ENCODE peak calls at places on chromosomes 6 and 20, in five cellular contexts. T, D, R, V and B are unnamed samples.

GRCh38 chr6:44035621-44036020 is 91.6 kb downstream of the MRPL14 start:
- DNase-seq in T (peak; percentile 10), D (peak; percentile 62), R (no peak), V (no peak), B (no peak)

GRCh38 chr6:18538315-18538714 is 151.2 kb downstream of the RNF144B start:
- DNase-seq in T (no peak), D (no peak), R (no peak), V (no peak), B (no peak)

GRCh38 chr6:141437685-141438084 is 695.0 kb upstream of the GJE1 start:
- DNase-seq in T (no peak), D (no peak), R (no peak), V (no peak), B (no peak)

GRCh38 chr6:36956111-36956820 is 1.7 kb downstream of the PI16 start:
- DNase-seq in T (no peak), D (peak; percentile 50), R (no peak), V (no peak), B (no peak)

GRCh38 chr20:60137657-60138245 is 179.5 kb downstream of the CDH26 start:
- DNase-seq in T (peak; percentile 50), D (peak; percentile 28), R (no peak), V (no peak), B (no peak)

GRCh38 chr20:47647994-47648393 is 137.3 kb downstream of the SULF2 start:
- DNase-seq in T (no peak), D (no peak), R (no peak), V (no peak), B (no peak)

GRCh38 chr6:130796313-130796905 is 30.8 kb upstream of the SMLR1 start:
- DNase-seq in T (no peak), D (peak; percentile 77), R (no peak), V (no peak), B (peak; percentile 26)

GRCh38 chr6:1608976-1609661 is 596 bp upstream of the FOXC1 start:
- DNase-seq in T (no peak), D (peak; percentile 22), R (peak; percentile 44), V (no peak), B (no peak)

GRCh38 chr6:14865609-14866100 is 380.2 kb upstream of the JARID2 start:
- DNase-seq in T (peak; percentile 66), D (no peak), R (no peak), V (no peak), B (no peak)

GRCh38 chr6:45630801-45631200 is 253.1 kb upstream of the SUPT3H start:
- DNase-seq in T (no peak), D (no peak), R (no peak), V (no peak), B (peak; percentile 47)

GRCh38 chr6:9439931-9440330 is 974.9 kb downstream of the TFAP2A start:
- DNase-seq in T (no peak), D (peak; percentile 55), R (no peak), V (no peak), B (no peak)

GRCh38 chr20:10253750-10254149 is 35.1 kb downstream of the SNAP25 start:
- DNase-seq in T (no peak), D (no peak), R (no peak), V (no peak), B (no peak)

GRCh38 chr6:17086469-17086868 is 15.4 kb upstream of the STMND1 start:
- DNase-seq in T (peak; percentile 2), D (peak; percentile 59), R (no peak), V (peak; percentile 62), B (peak; percentile 40)

GRCh38 chr20:20027284-20027683 is 10.1 kb downstream of the NAA20 start:
- DNase-seq in T (no peak), D (no peak), R (no peak), V (no peak), B (no peak)

GRCh38 chr6:49552596-49552995 is 2.1 kb downstream of the C6orf141 start:
- DNase-seq in T (no peak), D (no peak), R (no peak), V (no peak), B (no peak)

GRCh38 chr6:49555951-49556350 is 5.5 kb downstream of the C6orf141 start:
- DNase-seq in T (no peak), D (no peak), R (no peak), V (no peak), B (no peak)

GRCh38 chr6:49551126-49551865 is 828 bp downstream of the C6orf141 start:
- DNase-seq in T (no peak), D (no peak), R (no peak), V (no peak), B (no peak)

GRCh38 chr6:49551866-49552129 is 1.3 kb downstream of the C6orf141 start:
- DNase-seq in T (no peak), D (no peak), R (no peak), V (no peak), B (no peak)

DNA sequence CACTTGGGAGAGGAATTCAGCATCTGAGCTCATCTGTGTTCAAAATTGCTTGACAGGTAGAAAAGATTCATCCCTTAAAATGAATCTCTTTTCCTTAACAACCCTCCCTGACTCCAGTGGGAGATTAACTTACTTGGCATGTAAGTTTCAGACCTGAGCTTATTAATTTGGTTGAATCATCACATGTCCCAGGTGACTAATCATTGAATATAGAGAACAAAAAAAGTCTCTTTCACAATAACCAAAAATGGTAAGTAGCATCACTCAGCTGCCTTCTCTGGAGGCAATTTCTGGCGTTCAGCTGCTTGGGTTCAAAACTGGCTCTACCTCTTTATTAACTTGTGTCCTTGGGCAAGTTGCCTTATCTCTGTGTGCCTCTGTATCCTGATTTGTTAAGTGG is 2.9 kb downstream of the C6orf141 start:
- DNase-seq in T (no peak), D (peak; percentile 90), R (no peak), V (no peak), B (peak; percentile 8)
- H3K4me3 ChIP-seq in T (no peak overlapping the region), D (peak overlapping the region; percentile 88), R (no peak overlapping the region), V (no peak overlapping the region), B (no peak overlapping the region)

GRCh38 chr20:33516882-33517281 is 27.0 kb downstream of the CBFA2T2 start:
- DNase-seq in T (peak; percentile 22), D (no peak), R (no peak), V (no peak), B (no peak)

GRCh38 chr20:33518071-33518470 is 28.2 kb downstream of the CBFA2T2 start:
- DNase-seq in T (no peak), D (peak; percentile 73), R (no peak), V (no peak), B (peak; percentile 17)

GRCh38 chr20:33521461-33521860 is 31.6 kb downstream of the CBFA2T2 start:
- DNase-seq in T (peak; percentile 58), D (no peak), R (no peak), V (no peak), B (no peak)

DNA sequence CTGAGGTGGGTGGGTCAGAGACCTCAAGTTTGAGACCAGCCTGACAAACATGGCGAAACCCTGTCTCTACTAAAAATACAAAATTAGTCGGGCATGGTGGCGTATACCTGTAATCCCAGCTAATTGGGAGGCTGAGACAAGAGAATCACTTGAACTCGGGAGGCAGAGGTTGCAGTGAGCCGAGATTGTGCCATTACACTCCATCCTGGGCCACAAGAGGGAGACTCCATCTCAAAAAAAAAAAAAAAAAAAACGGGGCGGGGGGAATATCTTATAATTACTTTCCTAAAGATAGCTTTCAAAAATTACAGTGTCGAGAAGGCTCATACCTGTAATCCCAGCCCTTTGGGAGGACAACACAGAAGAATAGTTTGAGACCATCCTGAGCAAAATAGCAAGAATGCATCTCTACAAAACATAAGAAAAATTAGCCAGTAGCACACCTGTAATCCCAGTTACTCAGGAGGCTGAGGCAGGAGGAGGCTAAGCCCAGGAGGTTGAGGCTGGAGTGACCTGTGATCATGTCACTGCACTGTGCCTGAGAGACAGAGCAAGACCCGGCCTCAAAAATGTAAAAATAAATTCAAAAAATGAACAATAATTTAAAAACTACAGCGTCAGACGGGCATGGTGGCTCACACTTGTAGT is 25.8 kb downstream of the CBFA2T2 start:
- DNase-seq in T (peak; percentile 38), D (no peak), R (no peak), V (no peak), B (no peak)
- H3K36me3 ChIP-seq in T (peaks cover 8% of the 10 kb centered on the region), D (no peaks in the 10 kb centered on the region), R (no peaks in the 10 kb centered on the region), V (no peaks in the 10 kb centered on the region), B (no peaks in the 10 kb centered on the region)

DNA sequence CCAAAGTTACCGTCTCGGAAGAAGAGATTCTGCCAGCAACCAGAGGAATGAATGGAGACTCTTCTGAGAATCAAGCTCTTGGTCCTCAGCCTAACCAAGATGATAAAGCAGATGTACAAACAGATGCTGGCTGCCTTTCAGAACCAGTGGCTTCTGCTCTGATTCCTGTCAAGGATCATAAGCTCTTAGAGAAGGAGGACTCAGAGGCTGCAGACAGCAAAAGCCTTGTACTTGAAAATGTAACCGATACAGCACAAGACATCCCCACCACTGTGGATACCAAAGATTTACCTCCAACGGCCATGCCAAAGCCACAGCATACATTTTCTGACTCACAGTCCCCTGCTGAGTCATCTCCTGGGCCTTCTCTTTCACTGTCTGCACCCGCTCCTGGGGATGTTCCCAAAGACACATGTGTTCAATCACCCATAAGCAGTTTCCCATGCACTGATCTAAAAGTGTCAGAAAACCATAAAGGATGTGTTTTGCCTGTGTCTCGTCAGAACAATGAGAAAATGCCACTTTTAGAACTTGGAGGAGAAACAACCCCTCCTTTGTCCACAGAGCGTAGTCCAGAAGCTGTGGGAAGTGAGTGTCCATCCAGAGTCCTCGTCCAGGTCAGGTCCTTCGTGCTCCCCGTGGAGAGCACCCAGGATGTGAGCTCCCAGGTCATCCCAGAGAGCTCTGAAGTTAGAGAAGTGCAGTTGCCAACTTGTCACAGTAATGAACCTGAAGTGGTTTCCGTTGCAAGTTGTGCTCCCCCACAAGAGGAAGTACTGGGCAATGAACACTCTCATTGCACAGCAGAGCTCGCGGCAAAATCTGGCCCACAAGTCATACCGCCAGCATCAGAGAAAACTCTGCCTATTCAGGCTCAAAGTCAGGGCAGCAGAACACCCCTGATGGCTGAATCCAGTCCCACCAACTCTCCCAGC is 109.6 kb downstream of the RTN4IP1 start:
- DNase-seq in T (peak; percentile 90), D (peak; percentile 96), R (peak; percentile 23), V (peak; percentile 45), B (peak; percentile 81)
- H3K4me3 ChIP-seq in T (peak overlapping the region; percentile 72), D (no peak overlapping the region), R (no peak overlapping the region), V (no peak overlapping the region), B (no peak overlapping the region)

GRCh38 chr20:43463133-43463863 is 5.6 kb downstream of the SRSF6 start:
- DNase-seq in T (no peak), D (no peak), R (no peak), V (no peak), B (no peak)
- H3K36me3 ChIP-seq in T (peaks cover 98% of the 10 kb centered on the region), D (peaks cover 63% of the 10 kb centered on the region), R (peaks cover 78% of the 10 kb centered on the region), V (no peaks in the 10 kb centered on the region), B (peaks cover 19% of the 10 kb centered on the region)

GRCh38 chr6:151485616-151486015 is 8.2 kb upstream of the CCDC170 start:
- DNase-seq in T (no peak), D (peak; percentile 79), R (no peak), V (no peak), B (no peak)

GRCh38 chr6:151478670-151479069 is 15.1 kb upstream of the CCDC170 start:
- DNase-seq in T (no peak), D (no peak), R (no peak), V (no peak), B (no peak)

GRCh38 chr6:151481752-151482151 is 12.1 kb upstream of the CCDC170 start:
- DNase-seq in T (peak; percentile 27), D (no peak), R (no peak), V (no peak), B (no peak)

GRCh38 chr6:151483968-151484367 is 9.8 kb upstream of the CCDC170 start:
- DNase-seq in T (no peak), D (no peak), R (no peak), V (no peak), B (no peak)

GRCh38 chr6:151482290-151482689 is 11.5 kb upstream of the CCDC170 start:
- DNase-seq in T (peak; percentile 11), D (no peak), R (no peak), V (no peak), B (no peak)
- H3K4me3 ChIP-seq in T (no peak overlapping the region), D (no peak overlapping the region), R (no peak overlapping the region), V (peak overlapping the region; percentile 5), B (no peak overlapping the region)